ENCODE peak calls at places on chromosome 5, in four cellular contexts. S is CD8-positive, alpha-beta memory T cell; W is cardiac muscle cell; J is tibial nerve. H is an unnamed sample.

GRCh38 chr5:176618783-176619182 is 8.8 kb upstream of the GPRIN1 start:
- DNase-seq in S (no peak), W (no peak), J (no peak), H (no peak)

GRCh38 chr5:54703091-54703490 is 185.5 kb downstream of the SNX18 start:
- DNase-seq in S (no peak), W (no peak), J (no peak), H (peak)

GRCh38 chr5:50406874-50407273 is 34.2 kb downstream of the EMB start:
- DNase-seq in S (no peak), W (no peak), J (no peak), H (no peak)

GRCh38 chr5:64165500-64166200 is at the start of gene RNF180:
- DNase-seq in S (no peak), W (peak), J (no peak), H (peak)

GRCh38 chr5:134079748-134080581 is 34.5 kb upstream of the TCF7 start:
- DNase-seq in S (peak), W (no peak), J (no peak), H (peak)

GRCh38 chr5:66757219-66757833 is 161.1 kb downstream of the MAST4 start:
- DNase-seq in S (no peak), W (peak), J (no peak), H (no peak)

GRCh38 chr5:118554991-118555390 is 433.4 kb downstream of the DTWD2 start:
- DNase-seq in S (no peak), W (no peak), J (no peak), H (no peak)

GRCh38 chr5:145521066-145521465 is 314.1 kb downstream of the PRELID2 start:
- DNase-seq in S (no peak), W (no peak), J (no peak), H (no peak)

GRCh38 chr5:151678146-151678545 is 8.6 kb downstream of the SPARC start:
- DNase-seq in S (no peak), W (no peak), J (no peak), H (no peak)

GRCh38 chr5:83562817-83563557 is 91.4 kb downstream of the VCAN start:
- DNase-seq in S (no peak), W (no peak), J (no peak), H (no peak)

GRCh38 chr5:80343067-80343466 is 23.3 kb downstream of the SPZ1 start:
- DNase-seq in S (no peak), W (no peak), J (no peak), H (no peak)

GRCh38 chr5:10448754-10449345 is 7.2 kb downstream of the ROPN1L start:
- DNase-seq in S (no peak), W (no peak), J (no peak), H (no peak)

GRCh38 chr5:35819656-35820055 is 37.0 kb upstream of the IL7R start:
- DNase-seq in S (peak), W (no peak), J (no peak), H (no peak)
- H3K27ac ChIP-seq in S (no peak), W (no peak), J (no peak), H (no peak)

DNA sequence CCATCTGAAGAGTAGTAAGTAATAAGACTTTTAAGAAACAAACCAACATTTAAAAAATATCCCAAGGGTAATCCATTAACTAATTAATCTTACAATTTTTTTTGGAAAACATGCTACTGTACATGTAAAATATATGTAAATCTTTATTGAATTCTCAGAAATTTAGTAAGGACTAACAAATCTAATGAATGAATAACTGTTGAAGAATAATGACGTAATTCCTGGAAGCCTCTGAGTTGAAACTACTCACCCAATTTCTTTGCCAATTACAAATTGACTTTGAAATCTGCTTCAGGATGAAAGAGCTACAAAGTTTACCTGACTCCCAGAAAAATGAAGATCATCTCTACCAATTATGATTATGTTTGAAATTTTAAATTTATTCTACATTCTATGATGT is 21.1 kb downstream of the FBN2 start:
- DNase-seq in S (no peak), W (no peak), J (no peak), H (no peak)
- H3K4me3 ChIP-seq in S (no peak), W (no peak), J (no peak), H (no peak)

DNA sequence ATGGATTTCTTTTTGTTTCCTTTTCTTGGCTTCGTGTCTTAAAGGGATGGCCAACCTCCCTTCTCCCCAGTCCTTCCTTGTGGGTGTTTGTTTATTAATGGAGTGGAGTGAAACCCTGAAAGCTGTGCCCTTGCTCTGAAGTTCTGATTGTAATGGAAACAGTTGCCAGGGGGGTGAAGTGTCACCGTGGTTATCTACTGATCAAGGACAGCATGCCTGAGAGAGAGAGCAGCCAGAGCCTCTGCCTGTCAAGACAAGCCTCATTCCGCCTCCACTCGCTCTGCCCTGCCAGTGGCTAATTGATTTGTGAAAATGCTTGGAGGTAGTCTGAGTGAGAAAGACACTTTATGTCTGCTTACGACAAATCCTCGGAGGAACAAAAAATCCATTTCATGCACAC is 143.7 kb upstream of the SLC30A5 start:
- DNase-seq in S (no peak), W (peak), J (no peak), H (no peak)
- H3K27ac ChIP-seq in S (no peak), W (no peak), J (no peak), H (peak)

GRCh38 chr5:100900796-100901731 is 2.0 kb downstream of the ST8SIA4 start:
- DNase-seq in S (peak), W (peak), J (peak), H (peak)

GRCh38 chr5:100903036-100903887 is at the start of gene ST8SIA4:
- DNase-seq in S (peak), W (peak), J (peak), H (peak)

GRCh38 chr5:100902406-100903035 is 561 bp downstream of the ST8SIA4 start:
- DNase-seq in S (no peak), W (no peak), J (no peak), H (no peak)

GRCh38 chr5:100900142-100900795 is 2.8 kb downstream of the ST8SIA4 start:
- DNase-seq in S (no peak), W (peak), J (no peak), H (no peak)

GRCh38 chr5:100901851-100902341 is 1.2 kb downstream of the ST8SIA4 start:
- DNase-seq in S (peak), W (peak), J (no peak), H (no peak)
- H3K4me3 ChIP-seq in S (peak), W (no peak), J (peak), H (peak)

GRCh38 chr5:147763791-147764525 is 18.6 kb downstream of the JAKMIP2 start:
- DNase-seq in S (no peak), W (no peak), J (no peak), H (no peak)
- H3K27ac ChIP-seq in S (no peak), W (no peak), J (peak), H (no peak)

GRCh38 chr5:109450129-109450877 is 40.5 kb upstream of the PJA2 start:
- DNase-seq in S (no peak), W (no peak), J (no peak), H (no peak)

GRCh38 chr5:109448838-109449237 is 39.1 kb upstream of the PJA2 start:
- DNase-seq in S (no peak), W (no peak), J (no peak), H (no peak)

GRCh38 chr5:109453251-109453650 is 43.5 kb upstream of the PJA2 start:
- DNase-seq in S (no peak), W (no peak), J (no peak), H (no peak)

GRCh38 chr5:109452661-109453060 is 42.9 kb upstream of the PJA2 start:
- DNase-seq in S (no peak), W (no peak), J (no peak), H (no peak)

DNA sequence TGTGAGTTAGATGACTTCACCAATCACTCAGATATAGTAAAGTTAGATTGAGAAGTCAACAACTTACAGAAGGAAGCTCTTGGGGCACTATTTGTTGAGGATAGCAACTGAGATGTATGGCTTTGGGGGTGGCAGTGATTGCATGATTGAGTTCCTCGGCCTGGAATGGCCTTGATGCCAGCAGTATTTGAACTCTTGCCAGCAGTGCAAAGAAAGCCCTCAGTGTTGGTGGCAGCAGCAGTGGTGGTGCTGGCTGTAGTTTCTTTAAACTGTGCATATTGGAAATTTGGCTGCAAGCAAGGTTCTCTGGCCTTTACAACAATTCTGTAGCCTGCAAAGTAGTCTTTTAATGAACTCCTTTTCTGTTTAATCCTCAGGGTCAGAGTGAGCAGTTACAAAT is 41.4 kb upstream of the PJA2 start:
- DNase-seq in S (no peak), W (no peak), J (no peak), H (peak)
- H3K4me3 ChIP-seq in S (no peak), W (no peak), J (no peak), H (no peak)

DNA sequence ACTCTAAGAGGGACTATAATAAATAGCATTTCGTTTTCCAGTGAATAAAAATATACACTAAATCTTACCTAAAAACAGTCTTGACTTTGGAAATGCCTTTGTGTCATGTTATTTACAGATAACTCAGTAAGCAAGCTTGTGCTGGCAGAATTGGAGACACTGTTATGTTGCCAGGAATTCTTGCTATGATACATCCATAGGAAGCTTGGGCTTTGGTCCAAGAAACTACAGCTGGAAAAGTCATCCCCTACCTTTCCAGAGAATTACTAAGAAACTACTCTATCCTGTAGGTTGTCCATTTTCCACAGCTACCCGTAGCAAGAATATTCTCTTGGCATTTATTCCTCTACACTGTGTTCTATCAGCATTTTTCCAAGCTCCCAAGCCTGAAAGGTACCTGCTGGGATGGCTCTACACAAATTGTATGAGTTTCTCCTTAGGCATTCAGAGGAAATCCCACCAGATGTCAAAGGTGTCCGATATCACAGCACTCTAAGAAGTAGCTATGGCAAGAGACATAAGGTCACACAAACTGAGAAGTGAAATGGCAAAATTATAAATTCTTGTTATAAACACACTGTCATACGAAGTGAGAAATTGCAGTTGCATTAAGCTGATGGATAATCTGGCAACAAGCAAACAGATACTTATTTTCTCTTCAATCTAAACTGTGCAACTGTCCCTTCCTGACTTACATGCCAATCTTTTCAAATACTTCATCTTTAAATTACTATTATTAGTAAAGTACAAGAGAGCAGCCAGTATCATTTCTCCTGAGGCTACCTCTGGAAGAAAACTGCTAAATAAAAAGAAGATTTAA is 68.5 kb downstream of the MCTP1 start:
- DNase-seq in S (no peak), W (no peak), J (no peak), H (no peak)
- H3K27ac ChIP-seq in S (no peak), W (no peak), J (no peak), H (no peak)

DNA sequence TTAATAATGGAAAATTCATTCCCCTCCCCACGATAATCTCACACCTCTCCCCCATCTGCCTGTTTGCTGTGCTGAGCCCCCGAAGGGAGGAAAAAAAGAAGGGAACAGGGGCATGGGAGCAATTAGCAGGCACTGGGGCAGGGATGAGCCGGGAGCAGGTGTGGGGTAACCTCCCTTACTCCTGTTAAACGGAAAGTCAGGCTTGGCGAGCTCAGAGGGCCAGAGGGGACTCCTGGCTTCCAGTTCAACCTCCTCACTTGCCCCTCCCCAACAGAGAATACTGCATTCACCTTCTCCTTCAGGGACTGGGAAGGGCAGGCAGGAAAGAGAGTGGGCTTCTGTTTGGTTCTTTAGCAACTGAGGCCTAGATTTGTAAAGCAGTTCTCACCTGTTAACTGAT is 1.6 kb downstream of the AFAP1L1 start:
- DNase-seq in S (no peak), W (no peak), J (no peak), H (no peak)
- H3K4me3 ChIP-seq in S (no peak), W (no peak), J (peak), H (no peak)

GRCh38 chr5:73112359-73112758 is 8.0 kb upstream of the TMEM171 start:
- DNase-seq in S (no peak), W (no peak), J (no peak), H (no peak)
- H3K27ac ChIP-seq in S (no peak), W (no peak), J (no peak), H (no peak)